ENCODE peak calls at places on chromosomes 5 and 9, in four cellular contexts. One of them, this sample, is unnamed.

GRCh38 chr5:122313001-122313402 is 965 bp downstream of the SNCAIP start:
- DNase-seq in stimulated activated naive B cell treated with anti-CD40 and anti-IgM and Interleukin-4, amounts not matched to agents 10 μg/mL and 1 μg/mL and 100 μg/mL, for 72 hours: no peak
- DNase-seq in GOT3: no peak
- DNase-seq in stimulated activated naive CD8-positive, alpha-beta T cell treated with anti-CD3 and anti-CD28 coated beads, Interleukin-15, Interleukin-2, amounts not matched to agents 100 U/mL and 50 U/mL, for 24 hours: no peak
- DNase-seq in this sample: no peak

GRCh38 chr9:35553670-35554543 is 51.2 kb upstream of the TESK1 start:
- DNase-seq in stimulated activated naive B cell treated with anti-CD40 and anti-IgM and Interleukin-4, amounts not matched to agents 10 μg/mL and 1 μg/mL and 100 μg/mL, for 72 hours: no peak
- DNase-seq in GOT3: no peak
- DNase-seq in stimulated activated naive CD8-positive, alpha-beta T cell treated with anti-CD3 and anti-CD28 coated beads, Interleukin-15, Interleukin-2, amounts not matched to agents 100 U/mL and 50 U/mL, for 24 hours: peak; percentile 38
- DNase-seq in this sample: peak; percentile 63

GRCh38 chr5:133944263-133945230 is 23.9 kb downstream of the C5orf15 start:
- DNase-seq in stimulated activated naive B cell treated with anti-CD40 and anti-IgM and Interleukin-4, amounts not matched to agents 10 μg/mL and 1 μg/mL and 100 μg/mL, for 72 hours: no peak
- DNase-seq in GOT3: no peak
- DNase-seq in stimulated activated naive CD8-positive, alpha-beta T cell treated with anti-CD3 and anti-CD28 coated beads, Interleukin-15, Interleukin-2, amounts not matched to agents 100 U/mL and 50 U/mL, for 24 hours: peak; percentile 68
- DNase-seq in this sample: peak; percentile 47

GRCh38 chr9:132090771-132091170 is 11.1 kb upstream of the MED27 start:
- DNase-seq in stimulated activated naive B cell treated with anti-CD40 and anti-IgM and Interleukin-4, amounts not matched to agents 10 μg/mL and 1 μg/mL and 100 μg/mL, for 72 hours: no peak
- DNase-seq in GOT3: no peak
- DNase-seq in stimulated activated naive CD8-positive, alpha-beta T cell treated with anti-CD3 and anti-CD28 coated beads, Interleukin-15, Interleukin-2, amounts not matched to agents 100 U/mL and 50 U/mL, for 24 hours: no peak
- DNase-seq in this sample: no peak

GRCh38 chr9:136305822-136306690 is 2.2 kb upstream of the CCDC187 start:
- DNase-seq in stimulated activated naive B cell treated with anti-CD40 and anti-IgM and Interleukin-4, amounts not matched to agents 10 μg/mL and 1 μg/mL and 100 μg/mL, for 72 hours: no peak
- DNase-seq in GOT3: no peak
- DNase-seq in stimulated activated naive CD8-positive, alpha-beta T cell treated with anti-CD3 and anti-CD28 coated beads, Interleukin-15, Interleukin-2, amounts not matched to agents 100 U/mL and 50 U/mL, for 24 hours: no peak
- DNase-seq in this sample: no peak

GRCh38 chr9:72635197-72635596 is 113.8 kb downstream of the TMC1 start:
- DNase-seq in stimulated activated naive B cell treated with anti-CD40 and anti-IgM and Interleukin-4, amounts not matched to agents 10 μg/mL and 1 μg/mL and 100 μg/mL, for 72 hours: peak; percentile 5
- DNase-seq in GOT3: no peak
- DNase-seq in stimulated activated naive CD8-positive, alpha-beta T cell treated with anti-CD3 and anti-CD28 coated beads, Interleukin-15, Interleukin-2, amounts not matched to agents 100 U/mL and 50 U/mL, for 24 hours: peak; percentile 6
- DNase-seq in this sample: no peak

GRCh38 chr5:172123269-172123692 is 64.7 kb downstream of the STK10 start:
- DNase-seq in stimulated activated naive B cell treated with anti-CD40 and anti-IgM and Interleukin-4, amounts not matched to agents 10 μg/mL and 1 μg/mL and 100 μg/mL, for 72 hours: no peak
- DNase-seq in GOT3: no peak
- DNase-seq in stimulated activated naive CD8-positive, alpha-beta T cell treated with anti-CD3 and anti-CD28 coated beads, Interleukin-15, Interleukin-2, amounts not matched to agents 100 U/mL and 50 U/mL, for 24 hours: no peak
- DNase-seq in this sample: peak; percentile 55

GRCh38 chr5:76379316-76379715 is 23.8 kb upstream of the IQGAP2 start:
- DNase-seq in stimulated activated naive B cell treated with anti-CD40 and anti-IgM and Interleukin-4, amounts not matched to agents 10 μg/mL and 1 μg/mL and 100 μg/mL, for 72 hours: no peak
- DNase-seq in GOT3: no peak
- DNase-seq in stimulated activated naive CD8-positive, alpha-beta T cell treated with anti-CD3 and anti-CD28 coated beads, Interleukin-15, Interleukin-2, amounts not matched to agents 100 U/mL and 50 U/mL, for 24 hours: no peak
- DNase-seq in this sample: peak; percentile 57

GRCh38 chr9:73151653-73152382 is at the start of gene ANXA1:
- DNase-seq in stimulated activated naive B cell treated with anti-CD40 and anti-IgM and Interleukin-4, amounts not matched to agents 10 μg/mL and 1 μg/mL and 100 μg/mL, for 72 hours: no peak
- DNase-seq in GOT3: no peak
- DNase-seq in stimulated activated naive CD8-positive, alpha-beta T cell treated with anti-CD3 and anti-CD28 coated beads, Interleukin-15, Interleukin-2, amounts not matched to agents 100 U/mL and 50 U/mL, for 24 hours: no peak
- DNase-seq in this sample: no peak

GRCh38 chr5:145568581-145568980 is 266.6 kb downstream of the PRELID2 start:
- DNase-seq in stimulated activated naive B cell treated with anti-CD40 and anti-IgM and Interleukin-4, amounts not matched to agents 10 μg/mL and 1 μg/mL and 100 μg/mL, for 72 hours: no peak
- DNase-seq in GOT3: no peak
- DNase-seq in stimulated activated naive CD8-positive, alpha-beta T cell treated with anti-CD3 and anti-CD28 coated beads, Interleukin-15, Interleukin-2, amounts not matched to agents 100 U/mL and 50 U/mL, for 24 hours: no peak
- DNase-seq in this sample: no peak

GRCh38 chr5:96940586-96940985 is 4.7 kb downstream of the LNPEP start:
- DNase-seq in stimulated activated naive B cell treated with anti-CD40 and anti-IgM and Interleukin-4, amounts not matched to agents 10 μg/mL and 1 μg/mL and 100 μg/mL, for 72 hours: no peak
- DNase-seq in GOT3: no peak
- DNase-seq in stimulated activated naive CD8-positive, alpha-beta T cell treated with anti-CD3 and anti-CD28 coated beads, Interleukin-15, Interleukin-2, amounts not matched to agents 100 U/mL and 50 U/mL, for 24 hours: no peak
- DNase-seq in this sample: no peak

GRCh38 chr5:113232667-113233066 is 202.1 kb downstream of the TSSK1B start:
- DNase-seq in stimulated activated naive B cell treated with anti-CD40 and anti-IgM and Interleukin-4, amounts not matched to agents 10 μg/mL and 1 μg/mL and 100 μg/mL, for 72 hours: no peak
- DNase-seq in GOT3: no peak
- DNase-seq in stimulated activated naive CD8-positive, alpha-beta T cell treated with anti-CD3 and anti-CD28 coated beads, Interleukin-15, Interleukin-2, amounts not matched to agents 100 U/mL and 50 U/mL, for 24 hours: no peak
- DNase-seq in this sample: no peak

GRCh38 chr5:104347119-104347708 is 784.6 kb upstream of the NUDT12 start:
- DNase-seq in stimulated activated naive B cell treated with anti-CD40 and anti-IgM and Interleukin-4, amounts not matched to agents 10 μg/mL and 1 μg/mL and 100 μg/mL, for 72 hours: no peak
- DNase-seq in GOT3: no peak
- DNase-seq in stimulated activated naive CD8-positive, alpha-beta T cell treated with anti-CD3 and anti-CD28 coated beads, Interleukin-15, Interleukin-2, amounts not matched to agents 100 U/mL and 50 U/mL, for 24 hours: no peak
- DNase-seq in this sample: no peak

GRCh38 chr9:126673689-126674364 is 60.1 kb downstream of the LMX1B start:
- DNase-seq in stimulated activated naive B cell treated with anti-CD40 and anti-IgM and Interleukin-4, amounts not matched to agents 10 μg/mL and 1 μg/mL and 100 μg/mL, for 72 hours: no peak
- DNase-seq in GOT3: no peak
- DNase-seq in stimulated activated naive CD8-positive, alpha-beta T cell treated with anti-CD3 and anti-CD28 coated beads, Interleukin-15, Interleukin-2, amounts not matched to agents 100 U/mL and 50 U/mL, for 24 hours: no peak
- DNase-seq in this sample: peak; percentile 15

GRCh38 chr5:149320791-149321330 is 24.4 kb upstream of the GRPEL2 start:
- DNase-seq in stimulated activated naive B cell treated with anti-CD40 and anti-IgM and Interleukin-4, amounts not matched to agents 10 μg/mL and 1 μg/mL and 100 μg/mL, for 72 hours: no peak
- DNase-seq in GOT3: peak; percentile 62
- DNase-seq in stimulated activated naive CD8-positive, alpha-beta T cell treated with anti-CD3 and anti-CD28 coated beads, Interleukin-15, Interleukin-2, amounts not matched to agents 100 U/mL and 50 U/mL, for 24 hours: no peak
- DNase-seq in this sample: peak; percentile 94